ENCODE peak calls at places on chromosome 5, in nine cellular contexts. W is HTR-8/SVneo; Q is iPS-NIHi11; I is omental fat pad; V is stimulated activated naive CD8-positive, alpha-beta T cell treated with anti-CD3 and anti-CD28 coated beads, Interleukin-15, amount 100 ng/mL, for 72 hours; G is AG08396; R is RPMI7951; X is T-helper 1 cell; K is NCI-H1092. N is an unnamed sample.

GRCh38 chr5:57193757-57194413 is 20.0 kb downstream of the GPBP1 start:
- DNase-seq in R (no peak), W (no peak), X (no peak), Q (no peak), I (no peak), K (no peak), G (no peak), V (no peak), N (no peak)

GRCh38 chr5:121408778-121409177 is 442.9 kb upstream of the FTMT start:
- DNase-seq in K (no peak), W (no peak), Q (no peak), I (no peak), X (no peak), G (no peak), V (no peak), R (no peak), N (no peak)

GRCh38 chr5:82004511-82004910 is 32.7 kb downstream of the ATG10 start:
- DNase-seq in K (no peak), Q (no peak), I (no peak), V (no peak), X (no peak), G (no peak), R (peak; percentile 61), W (no peak), N (no peak)

GRCh38 chr5:587403-587802 is 24.7 kb upstream of the CEP72 start:
- DNase-seq in K (no peak), G (no peak), X (no peak), I (no peak), W (no peak), Q (no peak), V (no peak), R (no peak), N (no peak)

GRCh38 chr5:21663082-21663481 is 1190.1 kb downstream of the CDH12 start:
- DNase-seq in R (no peak), K (no peak), G (no peak), V (no peak), W (no peak), X (no peak), Q (no peak), I (no peak), N (no peak)

GRCh38 chr5:153900703-153901395 is 137.9 kb downstream of the FAM114A2 start:
- DNase-seq in K (no peak), V (no peak), R (peak; percentile 61), Q (no peak), W (peak; percentile 56), I (no peak), X (no peak), G (peak; percentile 66), N (no peak)

GRCh38 chr5:5199460-5199859 is 59.3 kb downstream of the ADAMTS16 start:
- DNase-seq in G (no peak), W (no peak), I (no peak), K (no peak), X (no peak), R (no peak), V (no peak), Q (no peak), N (no peak)

GRCh38 chr5:179314606-179315355 is 30.5 kb downstream of the ADAMTS2 start:
- DNase-seq in G (no peak), V (no peak), X (no peak), W (no peak), Q (no peak), R (no peak), K (no peak), I (no peak), N (no peak)

GRCh38 chr5:91074615-91075014 is 308.5 kb downstream of the ARRDC3 start:
- DNase-seq in Q (no peak), G (peak; percentile 8), K (no peak), V (no peak), W (no peak), R (no peak), X (no peak), I (no peak), N (no peak)

N was measured in DMS 273 treated with DMSO at 0.1 percent for 48 hours.